ENCODE peak calls at places on chromosomes 13 and 19, in six cellular contexts. Y, Q, X, V, E and G are unnamed samples.

GRCh38 chr13:27919299-27919933 is 384 bp upstream of the PDX1 start:
- DNase-seq in E (no peak), V (no peak), Y (no peak), Q (no peak), X (no peak), G (no peak)

GRCh38 chr19:49382639-49383038 is 5.4 kb upstream of the KASH5 start:
- DNase-seq in V (no peak), E (no peak), Q (no peak), X (no peak), Y (no peak), G (no peak)

GRCh38 chr19:9848761-9849160 is 13.6 kb downstream of the PIN1 start:
- DNase-seq in Q (no peak), V (no peak), E (no peak), Y (no peak), X (no peak), G (no peak)

GRCh38 chr19:15672580-15673175 is at the start of gene CYP4F12:
- DNase-seq in E (peak; percentile 91), Q (peak; percentile 3), V (peak; percentile 33), X (no peak), Y (peak; percentile 21), G (no peak)

GRCh38 chr19:33471111-33471996 is 50.2 kb downstream of the PEPD start:
- DNase-seq in Y (no peak), Q (no peak), X (no peak), E (peak; percentile 48), V (no peak), G (no peak)

GRCh38 chr19:38853214-38853613 is 3.4 kb upstream of the HNRNPL start:
- DNase-seq in V (no peak), E (no peak), Y (no peak), Q (no peak), X (no peak), G (no peak)

GRCh38 chr13:40069173-40070044 is 413.9 kb downstream of the COG6 start:
- DNase-seq in Q (peak; percentile 50), Y (peak; percentile 46), V (peak; percentile 61), E (peak; percentile 87), X (peak; percentile 65), G (no peak)

GRCh38 chr19:3932931-3933810 is at the start of gene NMRK2:
- DNase-seq in X (no peak), Q (no peak), V (no peak), E (no peak), Y (no peak), G (no peak)

GRCh38 chr13:80339841-80340642 is 884 bp downstream of the SPRY2 start:
- DNase-seq in Y (no peak), X (peak; percentile 44), E (peak; percentile 83), Q (no peak), V (no peak), G (no peak)

GRCh38 chr19:1261863-1262686 is 7.1 kb upstream of the CIRBP start:
- DNase-seq in E (peak; percentile 92), Q (no peak), X (no peak), Y (no peak), V (no peak), G (no peak)

GRCh38 chr19:37999309-38000213 is 92.6 kb downstream of the SIPA1L3 start:
- DNase-seq in Y (no peak), V (no peak), E (no peak), Q (peak; percentile 98), X (no peak), G (peak; percentile 91)

GRCh38 chr19:927707-928401 is 2.0 kb downstream of the ARID3A start:
- DNase-seq in X (no peak), Q (no peak), E (no peak), V (no peak), Y (no peak), G (no peak)

GRCh38 chr13:93413972-93414717 is 187.5 kb downstream of the GPC6 start:
- DNase-seq in X (no peak), E (no peak), V (no peak), Y (no peak), Q (no peak), G (no peak)

GRCh38 chr19:17001603-17002183 is 24.9 kb downstream of the CPAMD8 start:
- DNase-seq in V (peak; percentile 78), E (no peak), Y (peak; percentile 53), Q (no peak), X (no peak), G (no peak)

GRCh38 chr19:5059767-5060166 is 90.9 kb downstream of the KDM4B start:
- DNase-seq in Q (no peak), V (no peak), E (no peak), X (no peak), Y (no peak), G (no peak)

GRCh38 chr19:16285769-16286564 is 38.7 kb upstream of the KLF2 start:
- DNase-seq in Y (no peak), E (peak; percentile 86), V (no peak), X (no peak), Q (no peak), G (no peak)

GRCh38 chr19:1016647-1017114 is 4.2 kb downstream of the TMEM259 start:
- DNase-seq in X (no peak), Y (no peak), V (no peak), E (no peak), Q (peak; percentile 56), G (no peak)

GRCh38 chr19:50432221-50432626 is 468 bp upstream of the MYBPC2 start:
- DNase-seq in X (no peak), E (no peak), Y (no peak), Q (no peak), V (no peak), G (no peak)

GRCh38 chr13:113918981-113919646 is 54.8 kb downstream of the C13orf46 start:
- DNase-seq in Q (no peak), Y (no peak), V (no peak), E (no peak), X (no peak), G (no peak)

GRCh38 chr13:37168922-37169321 is 63.5 kb upstream of the CSNK1A1L start:
- DNase-seq in Y (no peak), E (no peak), V (no peak), Q (no peak), X (no peak), G (no peak)

GRCh38 chr19:12676384-12676792 is 5.3 kb downstream of the DHPS start:
- DNase-seq in E (peak; percentile 94), X (peak; percentile 60), Y (peak; percentile 70), V (peak; percentile 76), Q (peak; percentile 59), G (no peak)

GRCh38 chr19:53374288-53374687 is 8.8 kb downstream of the ZNF525 start:
- DNase-seq in Q (no peak), E (no peak), V (no peak), X (no peak), Y (no peak), G (no peak)

GRCh38 chr19:54373781-54374266 is 9.1 kb upstream of the LAIR1 start:
- DNase-seq in Y (no peak), X (no peak), V (no peak), Q (no peak), E (no peak), G (no peak)

GRCh38 chr19:17749912-17750317 is 1.4 kb upstream of the FCHO1 start:
- DNase-seq in Y (no peak), V (no peak), X (no peak), E (no peak), Q (no peak), G (no peak)

GRCh38 chr19:20414133-20414532 is 151.4 kb downstream of the ZNF737 start:
- DNase-seq in Y (no peak), E (no peak), Q (no peak), X (no peak), V (no peak), G (no peak)

GRCh38 chr19:14015454-14016035 is 9.4 kb upstream of the RFX1 start:
- DNase-seq in V (no peak), X (no peak), Y (no peak), E (no peak), Q (no peak), G (no peak)

GRCh38 chr13:23921451-23921888 is 24.2 kb upstream of the C1QTNF9B start:
- DNase-seq in E (no peak), Q (peak; percentile 32), X (peak; percentile 67), V (no peak), Y (no peak), G (no peak)

GRCh38 chr13:45831851-45832250 is 19.7 kb downstream of the SIAH3 start:
- DNase-seq in V (no peak), Y (no peak), E (no peak), X (no peak), Q (no peak), G (no peak)

GRCh38 chr13:61029064-61029463 is 386.6 kb downstream of the PCDH20 start:
- DNase-seq in Q (no peak), X (no peak), Y (no peak), V (no peak), E (no peak), G (no peak)

GRCh38 chr13:34357435-34358232 is 539.7 kb downstream of the RFC3 start:
- DNase-seq in Y (no peak), E (no peak), X (no peak), Q (peak; percentile 85), V (no peak), G (peak; percentile 43)

GRCh38 chr19:12790628-12791344 is 500 bp upstream of the JUNB start:
- DNase-seq in Q (no peak), V (no peak), Y (no peak), E (no peak), X (no peak), G (no peak)

GRCh38 chr19:11198175-11198534 is 810 bp upstream of the KANK2 start:
- DNase-seq in X (no peak), E (no peak), Q (no peak), V (no peak), Y (no peak), G (no peak)
- H3K4me3 ChIP-seq in X (peak overlapping the region; percentile 58), E (no peak overlapping the region), Q (peak overlapping the region; percentile 94), V (no peak overlapping the region), Y (no peak overlapping the region), G (peak overlapping the region; percentile 91)

DNA sequence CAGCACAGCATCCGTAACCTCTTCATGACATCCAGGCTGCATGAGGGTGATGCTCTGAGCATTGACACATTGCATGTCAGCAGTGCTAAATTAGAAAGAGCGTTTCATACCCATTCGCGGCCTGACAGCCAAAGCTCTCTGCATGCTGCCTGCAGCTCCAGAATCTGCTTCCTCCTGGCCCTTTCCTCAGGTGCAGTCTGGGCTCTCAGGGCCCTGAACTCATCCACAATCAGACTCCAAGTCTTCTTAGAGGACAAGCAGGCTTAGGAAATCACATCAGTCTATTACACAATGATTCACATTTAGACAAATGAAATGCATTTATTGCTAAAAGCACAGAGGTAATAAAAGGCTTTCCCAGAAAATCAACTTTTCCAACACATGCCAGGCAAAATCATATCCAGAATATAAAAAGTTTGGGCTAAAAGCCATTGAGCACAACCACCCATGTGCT is 109.1 kb downstream of the COL4A2 start:
- DNase-seq in Q (no peak), Y (no peak), V (no peak), E (no peak), X (no peak), G (no peak)
- H3K4me3 ChIP-seq in Q (no peak overlapping the region), Y (no peak overlapping the region), V (no peak overlapping the region), E (no peak overlapping the region), X (no peak overlapping the region), G (no peak overlapping the region)

GRCh38 chr19:21586341-21587116 is 81.1 kb downstream of the ZNF429 start:
- DNase-seq in Y (peak; percentile 25), E (peak; percentile 78), X (no peak), V (peak; percentile 23), Q (no peak), G (no peak)
- H3K4me3 ChIP-seq in Y (peak overlapping the region; percentile 39), E (peak overlapping the region; percentile 40), X (no peak overlapping the region), V (peak overlapping the region; percentile 41), Q (no peak overlapping the region), G (no peak overlapping the region)

GRCh38 chr19:58265100-58265499 is 13.7 kb upstream of the ZNF8 start:
- DNase-seq in Y (no peak), X (no peak), Q (no peak), E (no peak), V (no peak), G (no peak)

GRCh38 chr19:58262922-58263296 is 15.8 kb upstream of the ZNF8 start:
- DNase-seq in X (no peak), Y (no peak), V (no peak), E (no peak), Q (no peak), G (no peak)

GRCh38 chr19:58268344-58268743 is 10.4 kb upstream of the ZNF8 start:
- DNase-seq in Q (no peak), E (no peak), V (no peak), X (no peak), Y (no peak), G (no peak)
- H3K4me3 ChIP-seq in Q (no peak overlapping the region), E (no peak overlapping the region), V (no peak overlapping the region), X (no peak overlapping the region), Y (no peak overlapping the region), G (no peak overlapping the region)